ENCODE peak calls at places on chromosomes 6 and 20, in nine cellular contexts. G is epithelial cell of prostate, T is left lung, L is cardiac muscle cell, Z is lower lobe of right lung, U is endodermal cell, S is GM23338, I is body of pancreas, O is tibial nerve. N is an unnamed sample.

GRCh38 chr20:8303651-8304050 is 171.6 kb downstream of the PLCB1 start:
- DNase-seq in G (no peak), T (no peak), L (no peak), Z (no peak), U (no peak), S (no peak), I (no peak), O (no peak), N (no peak)

GRCh38 chr6:145372671-145373123 is 362.6 kb downstream of the EPM2A start:
- DNase-seq in G (no peak), T (no peak), L (peak), Z (no peak), U (no peak), S (no peak), I (no peak), O (no peak), N (no peak)

GRCh38 chr20:34098570-34098969 is 13.5 kb downstream of the EIF2S2 start:
- DNase-seq in G (no peak), T (no peak), L (no peak), Z (no peak), U (no peak), S (no peak), I (no peak), O (no peak), N (no peak)

GRCh38 chr6:155042983-155043382 is 47.9 kb downstream of the TIAM2 start:
- DNase-seq in G (no peak), T (no peak), L (no peak), Z (no peak), U (no peak), S (no peak), I (no peak), O (no peak), N (no peak)

GRCh38 chr6:36371231-36371630 is 16.2 kb downstream of the ETV7 start:
- DNase-seq in G (no peak), T (no peak), L (no peak), Z (no peak), U (no peak), S (no peak), I (no peak), O (no peak), N (no peak)

GRCh38 chr20:47356526-47357295 is at the start of gene ZMYND8:
- DNase-seq in G (peak), T (peak), L (peak), Z (peak), U (peak), S (peak), I (peak), O (peak), N (peak)

GRCh38 chr6:71707059-71707458 is 179.3 kb upstream of the RIMS1 start:
- DNase-seq in G (no peak), T (no peak), L (no peak), Z (no peak), U (no peak), S (peak), I (no peak), O (no peak), N (no peak)

GRCh38 chr6:73451166-73452106 is 661 bp downstream of the CGAS start:
- DNase-seq in G (no peak), T (peak), L (peak), Z (peak), U (peak), S (peak), I (peak), O (no peak), N (peak)

GRCh38 chr6:99132026-99132425 is 184.3 kb upstream of the FBXL4 start:
- DNase-seq in G (no peak), T (no peak), L (no peak), Z (no peak), U (no peak), S (no peak), I (no peak), O (no peak), N (no peak)

GRCh38 chr20:7971536-7972285 is 31.5 kb upstream of the HAO1 start:
- DNase-seq in G (no peak), T (no peak), L (no peak), Z (no peak), U (no peak), S (no peak), I (no peak), O (no peak), N (no peak)

GRCh38 chr20:1933465-1933870 is 38.3 kb downstream of the SIRPA start:
- DNase-seq in G (no peak), T (no peak), L (peak), Z (no peak), U (no peak), S (no peak), I (peak), O (no peak), N (no peak)

GRCh38 chr6:112618796-112619195 is 271.7 kb downstream of the RFPL4B start:
- DNase-seq in G (no peak), T (no peak), L (peak), Z (no peak), U (peak), S (peak), I (no peak), O (no peak), N (no peak)

GRCh38 chr6:131914967-131915751 is 36.0 kb downstream of the CCN2 start:
- DNase-seq in G (no peak), T (no peak), L (peak), Z (no peak), U (peak), S (peak), I (peak), O (peak), N (peak)

GRCh38 chr6:170403451-170403850 is 96.9 kb downstream of the FAM120B start:
- DNase-seq in G (no peak), T (no peak), L (peak), Z (no peak), U (peak), S (peak), I (no peak), O (no peak), N (no peak)

GRCh38 chr6:139979021-139979721 is 604.7 kb upstream of the CITED2 start:
- DNase-seq in G (no peak), T (peak), L (no peak), Z (no peak), U (no peak), S (no peak), I (no peak), O (no peak), N (no peak)

GRCh38 chr6:88455317-88455716 is 289.2 kb upstream of the CNR1 start:
- DNase-seq in G (no peak), T (no peak), L (no peak), Z (no peak), U (no peak), S (no peak), I (no peak), O (no peak), N (no peak)

GRCh38 chr6:111566222-111566717 is 39.4 kb downstream of the TRAF3IP2 start:
- DNase-seq in G (no peak), T (no peak), L (no peak), Z (no peak), U (no peak), S (no peak), I (no peak), O (no peak), N (no peak)

GRCh38 chr6:152221806-152222628 is 414.5 kb downstream of the ESR1 start:
- DNase-seq in G (no peak), T (no peak), L (no peak), Z (no peak), U (peak), S (no peak), I (no peak), O (no peak), N (no peak)

GRCh38 chr20:47352332-47353223 is 3.9 kb downstream of the ZMYND8 start:
- DNase-seq in G (no peak), T (peak), L (no peak), Z (peak), U (peak), S (peak), I (peak), O (no peak), N (no peak)

GRCh38 chr6:116165596-116165995 is 39.7 kb upstream of the COL10A1 start:
- DNase-seq in G (no peak), T (no peak), L (no peak), Z (no peak), U (no peak), S (no peak), I (no peak), O (no peak), N (no peak)

GRCh38 chr20:45069261-45069660 is 31.7 kb downstream of the KCNS1 start:
- DNase-seq in G (no peak), T (no peak), L (no peak), Z (no peak), U (no peak), S (no peak), I (no peak), O (no peak), N (no peak)

GRCh38 chr20:38043512-38044300 is 10.2 kb downstream of the RPRD1B start:
- DNase-seq in G (peak), T (no peak), L (no peak), Z (no peak), U (no peak), S (no peak), I (no peak), O (no peak), N (peak)

GRCh38 chr6:46655803-46656202 is 3.0 kb downstream of the SLC25A27 start:
- DNase-seq in G (no peak), T (no peak), L (peak), Z (no peak), U (peak), S (peak), I (no peak), O (no peak), N (no peak)

GRCh38 chr6:17313971-17314370 is 32.8 kb downstream of the RBM24 start:
- DNase-seq in G (no peak), T (no peak), L (no peak), Z (no peak), U (no peak), S (no peak), I (no peak), O (no peak), N (no peak)

GRCh38 chr6:79137671-79138070 is 59.6 kb upstream of the PHIP start:
- DNase-seq in G (no peak), T (no peak), L (no peak), Z (no peak), U (no peak), S (no peak), I (no peak), O (no peak), N (no peak)

GRCh38 chr6:167855825-167856425 is 29.2 kb downstream of the AFDN start:
- DNase-seq in G (peak), T (no peak), L (no peak), Z (no peak), U (no peak), S (no peak), I (no peak), O (no peak), N (peak)

GRCh38 chr6:20906938-20907337 is 372.7 kb downstream of the CDKAL1 start:
- DNase-seq in G (peak), T (no peak), L (no peak), Z (no peak), U (no peak), S (no peak), I (no peak), O (no peak), N (peak)

GRCh38 chr20:23547613-23548012 is 20.7 kb downstream of the CST9L start:
- DNase-seq in G (no peak), T (no peak), L (no peak), Z (no peak), U (no peak), S (no peak), I (no peak), O (no peak), N (no peak)

GRCh38 chr6:144804246-144804790 is 519.2 kb downstream of the UTRN start:
- DNase-seq in G (no peak), T (no peak), L (no peak), Z (no peak), U (no peak), S (no peak), I (no peak), O (no peak), N (no peak)

GRCh38 chr6:158508450-158508849 is 51.4 kb upstream of the TMEM181 start:
- DNase-seq in G (no peak), T (no peak), L (no peak), Z (no peak), U (no peak), S (no peak), I (no peak), O (no peak), N (no peak)

GRCh38 chr6:52635049-52635577 is 35.8 kb upstream of the TMEM14A start:
- DNase-seq in G (no peak), T (no peak), L (no peak), Z (no peak), U (no peak), S (peak), I (no peak), O (no peak), N (no peak)

GRCh38 chr6:20200761-20201160 is 11.5 kb downstream of the MBOAT1 start:
- DNase-seq in G (no peak), T (no peak), L (no peak), Z (no peak), U (no peak), S (no peak), I (peak), O (no peak), N (no peak)

GRCh38 chr6:168385380-168385779 is 55.6 kb upstream of the SMOC2 start:
- DNase-seq in G (no peak), T (no peak), L (no peak), Z (no peak), U (no peak), S (no peak), I (no peak), O (no peak), N (no peak)

GRCh38 chr20:31566658-31567379 is 38.3 kb upstream of the ID1 start:
- DNase-seq in G (no peak), T (no peak), L (no peak), Z (no peak), U (peak), S (peak), I (no peak), O (no peak), N (peak)

GRCh38 chr6:132188865-132189264 is 212.4 kb downstream of the MOXD1 start:
- DNase-seq in G (no peak), T (no peak), L (no peak), Z (no peak), U (no peak), S (no peak), I (no peak), O (no peak), N (peak)

GRCh38 chr6:100846276-100846675 is 34.9 kb downstream of the ASCC3 start:
- DNase-seq in G (no peak), T (no peak), L (no peak), Z (no peak), U (no peak), S (no peak), I (no peak), O (no peak), N (no peak)

GRCh38 chr6:110039996-110040383 is 61.9 kb downstream of the GPR6 start:
- DNase-seq in G (no peak), T (no peak), L (peak), Z (no peak), U (peak), S (peak), I (peak), O (no peak), N (peak)

GRCh38 chr20:50244352-50245149 is 53.9 kb downstream of the CEBPB start:
- DNase-seq in G (no peak), T (no peak), L (no peak), Z (no peak), U (no peak), S (no peak), I (peak), O (no peak), N (no peak)
- H3K27ac ChIP-seq in G (peak), T (no peak), L (no peak), Z (no peak), U (no peak), S (no peak), I (peak), O (peak), N (no peak)

GRCh38 chr20:48776306-48776705 is 51.5 kb downstream of the PREX1 start:
- DNase-seq in G (no peak), T (peak), L (no peak), Z (no peak), U (no peak), S (no peak), I (no peak), O (no peak), N (no peak)
- H3K27ac ChIP-seq in G (no peak), T (peak), L (no peak), Z (peak), U (peak), S (no peak), I (no peak), O (no peak), N (no peak)

DNA sequence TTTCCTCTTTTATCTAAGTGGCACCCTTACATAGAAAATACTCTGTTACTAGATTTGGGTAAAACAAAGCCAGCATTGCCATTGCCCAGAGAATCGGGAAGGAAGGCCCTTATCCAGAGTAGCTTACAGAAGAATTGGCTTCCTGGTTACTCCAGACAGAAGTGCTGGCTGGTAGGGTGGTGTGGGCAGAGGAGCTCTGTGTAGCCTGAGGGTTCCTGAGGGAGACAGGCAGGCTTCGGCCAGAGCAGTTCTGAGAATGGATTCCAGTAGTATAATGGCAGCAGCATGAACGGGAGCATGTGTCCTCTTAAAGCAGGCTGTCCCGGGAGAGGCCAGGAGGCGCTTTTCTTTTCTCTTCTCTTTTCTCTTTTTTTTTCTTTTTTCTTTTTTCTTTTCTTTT is 11.9 kb downstream of the CUL9 start:
- DNase-seq in G (no peak), T (no peak), L (no peak), Z (no peak), U (no peak), S (no peak), I (no peak), O (no peak), N (no peak)
- H3K27ac ChIP-seq in G (no peak), T (no peak), L (no peak), Z (no peak), U (no peak), S (no peak), I (no peak), O (no peak), N (no peak)

DNA sequence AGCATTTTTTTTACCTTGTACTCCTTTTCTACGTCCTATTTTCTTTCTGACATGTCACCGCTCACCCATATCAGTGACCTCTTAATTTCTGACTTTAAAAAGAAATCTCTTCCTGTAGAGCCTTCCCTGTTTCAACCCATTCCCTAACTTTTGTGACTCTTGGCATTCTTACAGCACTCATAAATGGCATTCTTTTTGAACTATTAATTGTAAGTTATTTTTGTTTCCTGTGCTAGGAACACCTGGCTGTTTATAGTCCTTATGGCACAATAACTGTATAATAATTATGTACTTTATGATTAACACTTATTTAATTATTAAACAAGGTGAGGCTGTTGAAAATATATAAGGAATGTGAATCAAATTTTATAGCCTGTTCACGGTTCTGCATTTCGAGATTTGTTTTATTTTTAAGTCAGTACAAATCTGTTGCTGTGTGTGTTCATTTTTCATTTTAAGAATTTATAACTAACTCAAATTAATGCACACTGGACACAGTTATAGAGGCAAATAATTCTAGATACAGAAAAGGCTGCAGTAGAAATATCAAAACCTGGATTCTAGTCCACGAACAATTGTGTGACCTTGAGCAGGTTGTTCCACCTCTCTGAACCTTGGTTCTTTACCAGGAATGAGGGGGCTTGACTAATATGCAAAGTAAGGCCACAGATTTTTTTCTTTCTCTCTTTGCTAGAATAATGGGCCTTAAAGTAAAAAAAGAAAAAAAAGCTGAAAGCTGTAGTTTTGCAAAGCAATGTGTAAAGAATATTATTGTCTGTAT is 1.5 kb downstream of the KIZ start:
- DNase-seq in G (no peak), T (no peak), L (no peak), Z (no peak), U (no peak), S (no peak), I (no peak), O (no peak), N (no peak)
- H3K27ac ChIP-seq in G (no peak), T (no peak), L (no peak), Z (no peak), U (no peak), S (no peak), I (no peak), O (no peak), N (no peak)

DNA sequence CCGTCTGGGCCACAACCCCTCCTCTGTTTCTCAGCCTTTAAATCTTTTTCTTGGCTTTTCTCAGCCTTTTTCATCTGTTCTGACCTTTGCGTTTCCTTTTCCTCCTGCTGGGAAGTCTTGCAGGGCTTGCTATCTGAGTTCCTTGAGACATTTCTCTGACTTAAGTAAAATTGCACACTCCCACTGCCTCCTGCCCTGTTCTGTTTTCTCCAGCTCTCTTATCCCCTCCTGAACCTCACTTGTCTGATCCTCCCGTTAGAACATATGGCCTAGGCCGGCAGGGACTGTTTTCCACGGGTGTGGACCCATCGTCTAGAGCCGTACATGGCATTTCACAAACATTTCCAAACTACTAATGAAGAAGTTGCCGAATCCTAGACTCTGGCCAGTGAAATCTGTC is 63.0 kb downstream of the ARID1B start:
- DNase-seq in G (no peak), T (no peak), L (no peak), Z (no peak), U (no peak), S (no peak), I (no peak), O (no peak), N (no peak)
- H3K27ac ChIP-seq in G (no peak), T (no peak), L (peak), Z (peak), U (peak), S (peak), I (no peak), O (no peak), N (no peak)

N was measured in RWPE1.